ENCODE peak calls at places on chromosomes 1 and 21, in nine cellular contexts. M is astrocyte, W is lower lobe of right lung, Q is Calu3, E is progenitor cell of endocrine pancreas, V is AG04449, U is body of pancreas, O is B cell, G is neural crest cell. X is an unnamed sample.

GRCh38 chr21:45011426-45011825 is 63.0 kb upstream of the ADARB1 start:
- DNase-seq in G (no peak), O (no peak), M (no peak), W (peak), E (no peak), U (no peak), Q (no peak), V (no peak), X (no peak)

GRCh38 chr1:66370462-66370907 is 163.5 kb upstream of the SGIP1 start:
- DNase-seq in E (no peak), U (no peak), W (no peak), M (no peak), O (no peak), V (no peak), G (no peak), Q (no peak), X (no peak)

GRCh38 chr1:4425892-4426291 is 228.5 kb upstream of the AJAP1 start:
- DNase-seq in W (no peak), E (no peak), V (no peak), O (no peak), Q (no peak), G (peak), U (no peak), M (no peak), X (no peak)

GRCh38 chr1:172500207-172500606 is 32.7 kb upstream of the SUCO start:
- DNase-seq in W (no peak), U (no peak), E (no peak), O (no peak), Q (no peak), M (no peak), V (no peak), G (no peak), X (no peak)

GRCh38 chr1:35629051-35629450 is 12.3 kb downstream of the PSMB2 start:
- DNase-seq in G (no peak), V (no peak), W (no peak), Q (no peak), E (no peak), M (no peak), O (no peak), U (no peak), X (no peak)

GRCh38 chr1:199742547-199742946 is 285.0 kb upstream of the NR5A2 start:
- DNase-seq in Q (peak), E (no peak), O (no peak), M (peak), U (no peak), V (peak), G (no peak), W (no peak), X (peak)

GRCh38 chr21:26280715-26281310 is 110.2 kb upstream of the APP start:
- DNase-seq in Q (no peak), V (no peak), G (no peak), E (no peak), O (no peak), U (no peak), M (no peak), W (no peak), X (no peak)

GRCh38 chr1:237241038-237241437 is 199.1 kb downstream of the RYR2 start:
- DNase-seq in V (no peak), U (no peak), O (no peak), E (no peak), W (no peak), Q (no peak), M (no peak), G (no peak), X (no peak)

GRCh38 chr1:151825811-151826660 is 5.6 kb downstream of the RORC start:
- DNase-seq in W (no peak), M (no peak), U (no peak), G (no peak), E (no peak), Q (no peak), V (no peak), O (no peak), X (no peak)

DNA sequence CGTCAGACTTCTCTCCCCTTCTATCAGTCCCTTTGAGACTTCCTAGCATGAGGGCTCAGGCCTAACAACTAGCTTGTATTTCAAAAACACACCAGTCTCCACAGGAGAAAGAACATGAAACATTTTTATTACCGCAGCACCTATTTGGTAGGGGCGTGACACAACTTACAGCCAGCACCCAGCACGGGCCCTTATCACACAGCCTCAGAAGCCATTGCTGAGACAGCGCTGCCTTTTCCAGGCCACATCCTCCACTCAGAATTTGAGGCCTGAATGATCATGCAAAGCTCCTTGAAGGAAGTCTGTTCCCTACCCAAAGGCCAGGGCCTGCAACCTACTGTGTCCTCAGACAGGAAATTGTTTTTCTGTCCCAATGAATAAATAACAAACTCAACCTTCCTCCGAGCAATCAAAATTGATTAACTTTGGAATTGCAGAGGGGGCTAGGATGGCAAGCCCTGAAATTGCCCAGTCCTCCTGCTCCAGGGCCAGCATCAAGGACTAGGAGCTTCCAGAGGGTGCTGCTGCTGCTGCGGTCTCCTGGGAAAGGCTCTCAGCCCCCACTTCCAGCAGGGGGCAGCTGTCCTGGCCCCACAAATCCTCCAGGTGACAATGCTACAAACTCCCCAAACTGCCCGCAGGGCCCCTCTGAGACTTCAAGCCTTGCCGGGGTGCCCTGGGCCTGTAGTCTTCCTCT is 94.3 kb upstream of the GALNT2 start:
- DNase-seq in W (no peak), G (no peak), U (no peak), Q (peak), O (no peak), V (no peak), M (no peak), E (no peak), X (no peak)
- TF ChIP-seq CTCF in W (peak), G (peak), U (peak), Q (no peak), O (no peak), V (peak), M (no peak), E (peak), X (peak)

GRCh38 chr1:154346276-154346914 is 21.1 kb downstream of the ATP8B2 start:
- DNase-seq in E (no peak), M (no peak), V (no peak), G (no peak), U (no peak), Q (no peak), O (no peak), W (no peak), X (no peak)

GRCh38 chr1:154350383-154350782 is 25.1 kb downstream of the ATP8B2 start:
- DNase-seq in O (no peak), Q (no peak), W (no peak), U (no peak), G (no peak), V (no peak), M (no peak), E (no peak), X (no peak)

GRCh38 chr1:154349121-154349520 is 23.8 kb downstream of the ATP8B2 start:
- DNase-seq in W (no peak), E (no peak), M (no peak), G (no peak), U (no peak), V (no peak), Q (no peak), O (no peak), X (no peak)

GRCh38 chr1:154347961-154348360 is 22.6 kb downstream of the ATP8B2 start:
- DNase-seq in V (no peak), M (no peak), W (no peak), U (no peak), O (no peak), E (no peak), Q (no peak), G (no peak), X (peak)

DNA sequence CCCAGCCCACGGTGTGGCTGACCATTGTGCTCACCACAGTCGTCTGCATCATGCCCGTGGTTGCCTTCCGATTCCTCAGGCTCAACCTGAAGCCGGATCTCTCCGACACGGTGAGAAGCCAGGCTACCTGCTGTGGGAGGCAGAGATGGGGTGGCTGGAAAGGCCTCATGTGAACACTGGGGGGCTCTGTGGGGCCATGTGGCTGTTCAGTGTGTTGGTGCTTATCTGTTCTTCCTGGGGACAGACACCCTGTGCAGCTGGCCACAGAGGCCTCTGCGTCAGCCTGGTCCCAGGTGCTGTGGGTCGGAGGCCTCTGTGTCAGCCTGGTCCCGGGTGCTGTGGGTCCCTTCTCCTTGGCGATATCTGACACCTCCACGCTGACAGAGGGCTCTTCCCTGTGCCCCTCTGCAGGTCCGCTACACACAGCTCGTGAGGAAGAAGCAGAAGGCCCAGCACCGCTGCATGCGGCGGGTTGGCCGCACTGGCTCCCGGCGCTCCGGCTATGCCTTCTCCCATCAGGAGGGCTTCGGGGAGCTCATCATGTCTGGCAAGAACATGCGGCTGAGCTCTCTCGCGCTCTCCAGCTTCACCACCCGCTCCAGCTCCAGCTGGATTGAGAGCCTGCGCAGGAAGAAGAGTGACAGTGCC is 23.2 kb downstream of the ATP8B2 start:
- DNase-seq in G (no peak), E (no peak), W (no peak), V (no peak), O (no peak), M (no peak), U (no peak), Q (peak), X (no peak)
- TF ChIP-seq CTCF in G (no peak), E (no peak), W (no peak), V (no peak), O (no peak), M (no peak), U (no peak), Q (peak), X (no peak)

DNA sequence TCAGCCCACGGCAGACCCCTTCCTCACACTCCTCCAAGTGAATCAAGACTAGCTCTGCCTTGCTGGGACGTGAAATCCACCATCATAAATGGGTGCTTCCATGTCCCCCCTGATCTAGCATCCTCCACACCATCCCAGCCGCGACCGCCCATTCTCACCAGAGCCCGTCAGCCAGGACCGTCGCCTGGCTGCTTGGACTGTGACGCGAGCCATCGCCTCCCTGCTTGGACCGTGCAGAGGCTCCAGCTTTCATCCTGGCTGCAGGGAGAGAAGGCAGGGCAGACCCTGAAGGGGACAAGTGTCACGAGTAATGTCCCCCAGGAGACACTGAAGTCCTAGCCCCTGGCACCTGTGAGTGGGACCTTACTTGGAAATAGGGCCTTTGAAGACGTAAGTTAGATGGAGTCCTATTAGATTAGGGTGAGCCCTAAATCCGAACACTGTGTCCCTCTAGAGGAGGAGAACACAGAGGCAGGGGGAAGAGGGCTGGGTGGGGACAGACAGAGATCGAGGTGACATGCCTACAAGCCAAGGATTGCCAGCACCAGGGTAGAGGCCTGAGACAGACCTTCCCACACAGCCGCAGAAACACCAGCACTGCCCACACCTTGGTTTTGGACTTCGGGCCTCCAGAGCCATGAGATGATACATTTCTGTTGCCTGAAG is 12.8 kb upstream of the PRKCZ start:
- DNase-seq in O (no peak), M (no peak), V (no peak), Q (no peak), W (no peak), U (no peak), E (no peak), G (no peak), X (no peak)
- TF ChIP-seq CTCF in O (no peak), M (no peak), V (no peak), Q (no peak), W (no peak), U (no peak), E (no peak), G (no peak), X (no peak)

DNA sequence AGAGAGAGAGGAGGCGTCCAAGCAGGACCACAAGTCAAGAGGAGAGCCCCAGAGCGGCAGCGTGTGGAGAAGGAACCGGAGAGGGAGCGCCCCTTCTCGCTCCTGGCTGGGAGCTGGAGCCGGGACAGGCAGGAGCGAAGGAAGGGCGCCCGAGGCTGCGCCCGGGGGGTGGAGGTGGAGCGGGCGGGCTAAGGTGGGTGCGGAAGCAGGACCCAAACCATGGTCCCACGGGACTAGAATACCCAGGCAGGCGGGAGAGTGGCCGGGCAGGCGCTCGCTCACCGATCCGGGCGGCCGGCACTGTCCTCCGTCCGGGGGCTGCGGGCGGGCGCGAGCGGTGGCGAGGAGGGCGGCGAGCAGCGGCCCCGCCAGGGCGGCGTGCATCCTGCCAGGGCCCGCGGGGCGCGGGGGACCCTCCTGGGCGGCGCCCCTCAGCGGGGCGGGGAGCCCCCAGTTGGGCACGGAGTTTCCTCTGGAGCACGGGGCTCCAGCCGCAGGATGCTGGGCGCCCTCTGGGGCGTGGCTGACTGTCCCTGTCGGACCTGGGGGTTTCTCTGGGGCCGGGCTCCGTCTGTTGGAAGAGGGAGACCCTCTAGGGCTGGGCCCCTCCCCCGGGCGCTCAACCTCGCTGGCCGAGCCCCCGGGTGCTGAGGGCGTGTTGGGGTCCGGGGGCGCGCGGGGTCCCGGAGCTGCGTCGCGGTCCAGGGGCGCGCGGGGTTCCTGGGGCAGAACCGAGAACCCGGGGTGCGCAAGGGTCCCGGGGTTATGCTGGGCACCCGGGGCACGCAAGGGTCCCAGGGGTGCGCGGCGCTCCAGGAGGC is 569 bp downstream of the TRABD2B start:
- DNase-seq in M (no peak), G (no peak), U (peak), V (no peak), E (peak), O (no peak), W (no peak), Q (peak), X (no peak)
- TF ChIP-seq CTCF in M (no peak), G (no peak), U (no peak), V (no peak), E (no peak), O (no peak), W (no peak), Q (no peak), X (no peak)

GRCh38 chr1:98256700-98257099 is 335.9 kb upstream of the DPYD start:
- DNase-seq in Q (no peak), G (no peak), W (no peak), M (no peak), U (no peak), V (no peak), E (no peak), O (no peak), X (no peak)

GRCh38 chr1:98253145-98253544 is 332.3 kb upstream of the DPYD start:
- DNase-seq in W (no peak), O (no peak), M (no peak), V (no peak), E (no peak), U (no peak), Q (no peak), G (no peak), X (no peak)

GRCh38 chr1:98251497-98251896 is 330.7 kb upstream of the DPYD start:
- DNase-seq in M (no peak), V (no peak), Q (no peak), U (no peak), E (no peak), W (no peak), G (no peak), O (no peak), X (no peak)
- TF ChIP-seq CTCF in M (no peak), V (no peak), Q (no peak), U (no peak), E (no peak), W (no peak), G (no peak), O (no peak), X (no peak)

GRCh38 chr1:94926365-94926914 is 470 bp downstream of the CNN3 start:
- DNase-seq in G (peak), O (no peak), E (peak), U (peak), V (no peak), Q (peak), W (peak), M (no peak), X (peak)
- TF ChIP-seq CTCF in G (peak), O (no peak), E (peak), U (peak), V (peak), Q (peak), W (peak), M (no peak), X (peak)

X was measured in fibroblast of pulmonary artery.